ENCODE peak calls at places on chromosomes 2 and 18, in four cellular contexts. O is GM12878, Q is HepG2, A is H1. H is an unnamed sample.
A peak's percentile ranks its signal among the peaks of the same experiment; 100 is the strongest.

GRCh38 chr18:32308493-32309120 is 118.8 kb downstream of the MEP1B start:
- DNase-seq in O (no peak), Q (no peak), A (no peak), H (no peak)

GRCh38 chr2:73257425-73258125 is 23.5 kb downstream of the CCT7 start:
- DNase-seq in O (no peak), Q (no peak), A (no peak), H (no peak)

GRCh38 chr2:62306751-62307468 is 111.0 kb downstream of the B3GNT2 start:
- DNase-seq in O (peak; percentile 95), Q (no peak), A (no peak), H (no peak)

GRCh38 chr18:78418379-78418778 is 561.2 kb upstream of the SALL3 start:
- DNase-seq in O (no peak), Q (no peak), A (no peak), H (no peak)

GRCh38 chr2:166229678-166230023 is 101.8 kb upstream of the SCN1A start:
- DNase-seq in O (no peak), Q (peak; percentile 82), A (no peak), H (no peak)

GRCh38 chr2:179562330-179562885 is 297.8 kb upstream of the SESTD1 start:
- DNase-seq in O (no peak), Q (no peak), A (no peak), H (no peak)

GRCh38 chr2:113869253-113869652 is 20.6 kb upstream of the ACTR3 start:
- DNase-seq in O (no peak), Q (no peak), A (no peak), H (no peak)

GRCh38 chr2:232611559-232612218 is 21.7 kb upstream of the EFHD1 start:
- DNase-seq in O (no peak), Q (peak; percentile 61), A (no peak), H (no peak)

GRCh38 chr2:19682493-19682892 is 219.3 kb downstream of the TTC32 start:
- DNase-seq in O (no peak), Q (no peak), A (no peak), H (no peak)

GRCh38 chr2:75614062-75614710 is 32.4 kb upstream of the MRPL19 start:
- DNase-seq in O (no peak), Q (no peak), A (no peak), H (no peak)

GRCh38 chr2:203347375-203347774 is 19.2 kb downstream of the ABI2 start:
- DNase-seq in O (no peak), Q (no peak), A (no peak), H (no peak)
- TF ChIP-seq SUZ12 in O (no peak), Q (no peak), A (no peak), H (no peak)

DNA sequence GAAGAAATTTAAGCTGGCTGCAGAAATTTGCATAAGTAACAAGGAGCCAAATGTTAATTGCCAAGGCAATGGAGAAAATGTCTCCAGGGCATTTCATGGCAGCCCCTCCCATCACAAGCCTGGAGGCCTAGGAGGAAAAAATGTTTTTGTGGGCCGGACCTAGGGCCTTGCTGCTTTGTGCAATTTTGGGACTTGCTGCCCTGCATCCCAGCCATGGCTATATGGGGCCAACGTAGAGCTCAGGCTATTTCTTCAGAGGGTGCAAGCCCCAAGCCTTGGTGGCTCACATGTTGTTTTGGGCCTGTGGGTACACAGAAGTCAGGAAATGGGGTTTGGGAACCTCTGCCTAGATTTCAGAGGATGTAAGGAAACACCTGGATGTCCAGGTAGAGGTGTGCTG is 57.7 kb downstream of the MOB4 start:
- DNase-seq in O (no peak), Q (no peak), A (no peak), H (no peak)
- H3K9ac ChIP-seq in O (no peak overlapping the region), Q (no peak overlapping the region), A (no peak overlapping the region), H (no peak overlapping the region)

GRCh38 chr2:14354231-14354630 is 278.3 kb upstream of the LRATD1 start:
- DNase-seq in O (no peak), Q (no peak), A (no peak), H (no peak)

GRCh38 chr2:14355102-14355501 is 277.4 kb upstream of the LRATD1 start:
- DNase-seq in O (no peak), Q (no peak), A (no peak), H (no peak)

GRCh38 chr2:14348247-14348646 is 284.3 kb upstream of the LRATD1 start:
- DNase-seq in O (no peak), Q (no peak), A (no peak), H (no peak)

GRCh38 chr2:14350856-14351255 is 281.7 kb upstream of the LRATD1 start:
- DNase-seq in O (no peak), Q (no peak), A (no peak), H (no peak)

DNA sequence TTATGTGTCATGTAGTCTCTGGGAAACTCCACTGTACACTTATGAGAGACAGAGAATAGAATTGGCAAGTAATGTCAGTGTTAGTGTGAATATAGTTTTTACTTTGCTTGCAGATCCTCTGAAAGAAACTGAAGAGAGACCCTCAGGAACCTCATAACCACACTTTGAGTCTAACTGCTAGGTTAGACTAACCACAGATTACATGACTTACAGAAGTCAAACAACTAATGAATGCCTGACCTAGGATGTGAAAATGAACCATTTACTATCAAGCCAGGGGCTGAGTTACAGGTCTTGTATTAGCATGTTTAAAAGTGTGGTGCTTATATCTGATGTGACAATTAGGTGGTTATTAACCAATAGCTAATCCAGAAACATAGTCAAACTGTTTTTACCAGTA is 280.4 kb upstream of the LRATD1 start:
- DNase-seq in O (peak; percentile 3), Q (no peak), A (no peak), H (no peak)
- TF ChIP-seq SUZ12 in O (no peak), Q (no peak), A (no peak), H (no peak)

GRCh38 chr18:5142131-5142530 is 54.9 kb downstream of the AKAIN1 start:
- DNase-seq in O (no peak), Q (no peak), A (no peak), H (no peak)

GRCh38 chr18:5146093-5146492 is 51.0 kb downstream of the AKAIN1 start:
- DNase-seq in O (no peak), Q (no peak), A (no peak), H (no peak)

GRCh38 chr18:5144629-5145028 is 52.4 kb downstream of the AKAIN1 start:
- DNase-seq in O (no peak), Q (no peak), A (no peak), H (no peak)

GRCh38 chr18:5142859-5143258 is 54.2 kb downstream of the AKAIN1 start:
- DNase-seq in O (no peak), Q (no peak), A (no peak), H (no peak)

GRCh38 chr18:5145168-5145857 is 51.7 kb downstream of the AKAIN1 start:
- DNase-seq in O (no peak), Q (no peak), A (no peak), H (no peak)
- H3K9ac ChIP-seq in O (no peak overlapping the region), Q (no peak overlapping the region), A (no peak overlapping the region), H (no peak overlapping the region)

GRCh38 chr2:54634564-54635511 is 88.6 kb upstream of the EML6 start:
- DNase-seq in O (peak; percentile 93), Q (no peak), A (peak; percentile 21), H (peak; percentile 76)

GRCh38 chr2:54631755-54632154 is 91.7 kb upstream of the EML6 start:
- DNase-seq in O (no peak), Q (no peak), A (no peak), H (no peak)

GRCh38 chr2:54634012-54634411 is 89.5 kb upstream of the EML6 start:
- DNase-seq in O (no peak), Q (no peak), A (no peak), H (no peak)

GRCh38 chr2:54630841-54631497 is 92.5 kb upstream of the EML6 start:
- DNase-seq in O (no peak), Q (no peak), A (no peak), H (no peak)

DNA sequence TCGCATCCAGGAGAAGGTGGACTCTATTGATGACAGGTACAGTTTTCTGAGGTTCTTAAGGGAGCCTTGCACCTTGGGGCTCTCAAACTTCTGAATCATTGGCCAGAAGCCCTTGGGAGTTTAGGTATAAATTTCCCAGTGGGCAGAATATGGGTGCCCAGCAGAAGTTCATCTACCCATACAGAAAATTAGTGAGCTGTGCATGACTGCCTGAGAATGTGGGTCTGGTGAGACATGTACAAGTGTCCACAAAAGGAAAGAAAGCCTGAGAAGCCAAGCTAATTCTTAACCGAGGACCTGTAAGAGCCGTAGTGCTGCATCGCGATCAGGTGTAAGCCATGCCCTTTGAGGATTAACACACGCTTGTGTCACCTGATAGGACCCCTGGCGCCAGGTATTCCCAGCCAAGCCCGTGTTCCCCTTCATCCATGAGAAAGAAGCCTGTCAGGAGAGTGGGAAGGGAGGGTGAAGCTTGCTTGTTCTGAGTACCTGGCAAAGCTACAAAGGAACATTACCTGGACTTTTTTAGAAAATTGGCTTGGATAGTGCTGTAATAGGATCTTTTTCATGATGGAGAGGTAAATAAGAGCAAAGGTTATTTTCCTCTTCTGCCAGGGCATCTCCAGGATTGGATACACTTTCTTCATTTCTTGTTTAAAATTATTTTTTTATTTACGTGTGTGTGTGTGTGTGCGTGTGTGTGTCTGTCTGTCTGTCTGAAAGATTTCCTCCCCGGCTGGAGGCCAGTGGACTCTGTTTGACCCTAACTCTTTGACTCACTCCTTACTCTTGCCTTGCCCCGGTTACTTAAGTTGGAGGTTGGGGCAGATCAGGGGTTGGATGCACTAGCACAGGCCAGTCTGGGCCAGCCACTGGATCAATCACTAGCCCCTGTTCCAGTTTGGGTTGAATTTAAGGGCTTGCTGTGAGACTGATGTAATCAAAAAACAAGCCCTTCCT is 90.4 kb upstream of the EML6 start:
- DNase-seq in O (no peak), Q (no peak), A (no peak), H (no peak)
- TF ChIP-seq SUZ12 in O (no peak), Q (no peak), A (no peak), H (no peak)

DNA sequence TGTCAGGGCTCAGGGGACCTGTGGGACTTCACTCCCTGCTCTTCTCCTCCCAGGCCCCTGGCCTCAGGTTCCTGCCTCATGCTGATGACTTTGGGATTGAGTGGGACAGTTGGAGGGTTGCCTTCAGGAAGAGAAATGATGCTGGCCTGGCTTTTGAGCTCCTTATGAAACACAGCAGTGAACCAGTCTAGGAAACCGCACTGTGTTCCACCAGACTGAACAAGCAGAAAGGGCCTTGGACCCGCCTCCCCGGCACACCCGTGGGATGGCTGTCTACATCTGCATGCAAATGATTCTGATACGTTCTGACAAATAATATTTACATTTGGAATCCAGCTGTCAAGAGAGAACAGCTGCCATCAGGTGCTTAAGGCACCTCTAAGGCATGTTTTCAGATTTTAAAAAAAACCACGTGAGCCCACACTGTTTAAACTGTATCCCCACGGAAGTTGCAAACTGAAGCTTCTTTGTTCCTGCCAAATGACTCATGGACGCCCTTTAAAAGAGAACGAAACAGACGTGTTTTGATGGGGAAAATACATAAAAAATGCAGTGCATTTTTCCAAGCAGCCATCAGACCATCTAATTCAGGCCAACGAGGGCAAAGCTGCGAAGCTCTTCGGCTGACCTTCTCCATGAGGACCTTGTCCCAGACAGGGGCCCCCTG is 27.6 kb upstream of the ASAP2 start:
- DNase-seq in O (peak; percentile 17), Q (peak; percentile 93), A (no peak), H (no peak)
- H3K9ac ChIP-seq in O (no peak overlapping the region), Q (peak overlapping the region; percentile 18), A (no peak overlapping the region), H (no peak overlapping the region)